ENCODE peak calls at places on chromosome 16, in eight cellular contexts. Q, Z, E, G, L, C, O and Y are unnamed samples.

GRCh38 chr16:81140930-81141780 is 45.0 kb upstream of the GCSH start:
- DNase-seq in Q (no peak), Z (no peak), E (peak), G (peak), L (no peak), C (no peak), O (no peak), Y (no peak)

GRCh38 chr16:13376174-13376573 is 474.8 kb downstream of the SHISA9 start:
- DNase-seq in Q (no peak), Z (no peak), E (no peak), G (no peak), L (no peak), C (no peak), O (no peak), Y (no peak)

GRCh38 chr16:22296225-22297113 is 740 bp upstream of the POLR3E start:
- DNase-seq in Q (no peak), Z (no peak), E (no peak), G (no peak), L (no peak), C (no peak), O (no peak), Y (no peak)

GRCh38 chr16:88686062-88686438 is 257 bp downstream of the SNAI3 start:
- DNase-seq in Q (no peak), Z (no peak), E (peak), G (no peak), L (no peak), C (no peak), O (no peak), Y (no peak)

GRCh38 chr16:4370570-4371480 is 823 bp upstream of the VASN start:
- DNase-seq in Q (peak), Z (peak), E (no peak), G (no peak), L (no peak), C (no peak), O (no peak), Y (no peak)

GRCh38 chr16:26857371-26857770 is 209.4 kb upstream of the C16orf82 start:
- DNase-seq in Q (no peak), Z (no peak), E (no peak), G (no peak), L (no peak), C (no peak), O (no peak), Y (no peak)

GRCh38 chr16:24156777-24157176 is 99.4 kb upstream of the CACNG3 start:
- DNase-seq in Q (no peak), Z (no peak), E (no peak), G (no peak), L (no peak), C (no peak), O (no peak), Y (no peak)

GRCh38 chr16:589658-590159 is at the start of gene RAB40C:
- DNase-seq in Q (peak), Z (peak), E (peak), G (peak), L (peak), C (peak), O (peak), Y (peak)

GRCh38 chr16:7713244-7713643 is 380.6 kb downstream of the RBFOX1 start:
- DNase-seq in Q (no peak), Z (no peak), E (no peak), G (no peak), L (no peak), C (no peak), O (no peak), Y (no peak)

GRCh38 chr16:81973737-81974136 is 37.5 kb downstream of the SDR42E1 start:
- DNase-seq in Q (no peak), Z (no peak), E (no peak), G (no peak), L (no peak), C (no peak), O (no peak), Y (no peak)

GRCh38 chr16:88130681-88131080 is 179.4 kb downstream of the BANP start:
- DNase-seq in Q (no peak), Z (no peak), E (no peak), G (no peak), L (no peak), C (no peak), O (no peak), Y (no peak)

GRCh38 chr16:81070979-81071378 is 6.1 kb downstream of the C16orf46 start:
- DNase-seq in Q (no peak), Z (no peak), E (no peak), G (no peak), L (no peak), C (no peak), O (no peak), Y (no peak)

GRCh38 chr16:87747626-87748025 is 18.2 kb downstream of the KLHDC4 start:
- DNase-seq in Q (no peak), Z (no peak), E (no peak), G (no peak), L (no peak), C (no peak), O (no peak), Y (no peak)

GRCh38 chr16:82481455-82481854 is 145.3 kb upstream of the CDH13 start:
- DNase-seq in Q (no peak), Z (no peak), E (no peak), G (no peak), L (no peak), C (no peak), O (no peak), Y (no peak)

GRCh38 chr16:27355610-27356009 is 41.8 kb downstream of the IL4R start:
- DNase-seq in Q (no peak), Z (peak), E (peak), G (peak), L (no peak), C (no peak), O (no peak), Y (peak)

GRCh38 chr16:64983983-64984382 is 137.9 kb downstream of the CDH11 start:
- DNase-seq in Q (no peak), Z (peak), E (no peak), G (peak), L (no peak), C (no peak), O (peak), Y (peak)

GRCh38 chr16:9092282-9092962 is 978 bp downstream of the HAPSTR1 start:
- DNase-seq in Q (no peak), Z (peak), E (peak), G (peak), L (no peak), C (no peak), O (no peak), Y (no peak)

GRCh38 chr16:9003763-9004162 is 40.1 kb upstream of the USP7 start:
- DNase-seq in Q (no peak), Z (no peak), E (no peak), G (no peak), L (no peak), C (no peak), O (no peak), Y (no peak)

GRCh38 chr16:2894231-2894630 is 11.2 kb downstream of the FLYWCH2 start:
- DNase-seq in Q (no peak), Z (no peak), E (no peak), G (no peak), L (no peak), C (no peak), O (no peak), Y (no peak)

GRCh38 chr16:10885246-10885645 is 8.2 kb downstream of the CIITA start:
- DNase-seq in Q (no peak), Z (no peak), E (no peak), G (no peak), L (no peak), C (no peak), O (no peak), Y (no peak)

GRCh38 chr16:86508947-86509758 is 1.2 kb upstream of the FOXF1 start:
- DNase-seq in Q (no peak), Z (peak), E (peak), G (peak), L (no peak), C (no peak), O (no peak), Y (no peak)

GRCh38 chr16:53504161-53504663 is 1.2 kb upstream of the AKTIP start:
- DNase-seq in Q (peak), Z (peak), E (peak), G (peak), L (no peak), C (no peak), O (no peak), Y (no peak)

GRCh38 chr16:76956801-76957200 is 234.2 kb upstream of the MON1B start:
- DNase-seq in Q (no peak), Z (no peak), E (no peak), G (no peak), L (no peak), C (no peak), O (no peak), Y (no peak)

GRCh38 chr16:4053663-4054479 is 62.4 kb downstream of the ADCY9 start:
- DNase-seq in Q (peak), Z (peak), E (peak), G (peak), L (no peak), C (peak), O (no peak), Y (no peak)

GRCh38 chr16:23976091-23977001 is 140.6 kb downstream of the PRKCB start:
- DNase-seq in Q (no peak), Z (no peak), E (no peak), G (no peak), L (no peak), C (no peak), O (no peak), Y (no peak)

GRCh38 chr16:1543085-1543896 is 9.8 kb downstream of the TMEM204 start:
- DNase-seq in Q (peak), Z (peak), E (peak), G (peak), L (no peak), C (no peak), O (no peak), Y (peak)

GRCh38 chr16:55146939-55147338 is 177.1 kb upstream of the IRX6 start:
- DNase-seq in Q (no peak), Z (no peak), E (no peak), G (no peak), L (no peak), C (no peak), O (no peak), Y (no peak)

GRCh38 chr16:3642397-3643094 is 11.9 kb upstream of the DNASE1 start:
- DNase-seq in Q (peak), Z (no peak), E (no peak), G (no peak), L (no peak), C (no peak), O (no peak), Y (no peak)

GRCh38 chr16:14211856-14212543 is 140.9 kb downstream of the MRTFB start:
- DNase-seq in Q (no peak), Z (no peak), E (no peak), G (no peak), L (no peak), C (no peak), O (no peak), Y (no peak)

GRCh38 chr16:22005746-22006145 is 2.2 kb upstream of the MOSMO start:
- DNase-seq in Q (no peak), Z (no peak), E (no peak), G (no peak), L (no peak), C (no peak), O (no peak), Y (no peak)

GRCh38 chr16:14462811-14463210 is 167.2 kb downstream of the PARN start:
- DNase-seq in Q (no peak), Z (no peak), E (no peak), G (no peak), L (no peak), C (no peak), O (no peak), Y (no peak)